ENCODE peak calls at places on chromosomes 1 and 21, in eight cellular contexts. One of them, this sample, is unnamed.

GRCh38 chr1:64155285-64155684 is 48.1 kb upstream of the UBE2U start:
- DNase-seq in prostate gland: no peak
- DNase-seq in psoas muscle: no peak
- DNase-seq in endodermal cell: no peak
- DNase-seq in sigmoid colon: no peak
- DNase-seq in A549: no peak
- DNase-seq in left lung: no peak
- DNase-seq in neural progenitor cell: no peak
- DNase-seq in this sample: no peak

GRCh38 chr21:38166214-38166547 is 90.6 kb upstream of the KCNJ15 start:
- DNase-seq in prostate gland: no peak
- DNase-seq in psoas muscle: no peak
- DNase-seq in endodermal cell: no peak
- DNase-seq in sigmoid colon: no peak
- DNase-seq in A549: no peak
- DNase-seq in left lung: no peak
- DNase-seq in neural progenitor cell: no peak
- DNase-seq in this sample: no peak

GRCh38 chr1:29469457-29469856 is 233.1 kb downstream of the PTPRU start:
- DNase-seq in prostate gland: no peak
- DNase-seq in psoas muscle: peak; percentile 86
- DNase-seq in endodermal cell: peak; percentile 28
- DNase-seq in sigmoid colon: peak; percentile 76
- DNase-seq in A549: no peak
- DNase-seq in left lung: no peak
- DNase-seq in neural progenitor cell: no peak
- DNase-seq in this sample: peak; percentile 28

GRCh38 chr1:165827199-165828102 is at the start of gene UCK2:
- DNase-seq in prostate gland: peak; percentile 72
- DNase-seq in psoas muscle: peak; percentile 89
- DNase-seq in endodermal cell: peak; percentile 96
- DNase-seq in sigmoid colon: peak; percentile 87
- DNase-seq in A549: peak; percentile 87
- DNase-seq in left lung: peak; percentile 80
- DNase-seq in neural progenitor cell: peak; percentile 93
- DNase-seq in this sample: peak; percentile 77

GRCh38 chr1:28045777-28046176 is 42.6 kb downstream of the EYA3 start:
- DNase-seq in prostate gland: no peak
- DNase-seq in psoas muscle: no peak
- DNase-seq in endodermal cell: no peak
- DNase-seq in sigmoid colon: no peak
- DNase-seq in A549: no peak
- DNase-seq in left lung: no peak
- DNase-seq in neural progenitor cell: no peak
- DNase-seq in this sample: no peak

GRCh38 chr1:53090227-53091147 is 28.5 kb downstream of the PODN start:
- DNase-seq in prostate gland: no peak
- DNase-seq in psoas muscle: peak; percentile 76
- DNase-seq in endodermal cell: no peak
- DNase-seq in sigmoid colon: no peak
- DNase-seq in A549: no peak
- DNase-seq in left lung: no peak
- DNase-seq in neural progenitor cell: no peak
- DNase-seq in this sample: no peak

GRCh38 chr1:5465281-5465680 is 526.9 kb downstream of the NPHP4 start:
- DNase-seq in prostate gland: no peak
- DNase-seq in psoas muscle: no peak
- DNase-seq in endodermal cell: no peak
- DNase-seq in sigmoid colon: no peak
- DNase-seq in A549: no peak
- DNase-seq in left lung: no peak
- DNase-seq in neural progenitor cell: no peak
- DNase-seq in this sample: no peak

GRCh38 chr21:42413500-42413899 is 9.8 kb downstream of the UBASH3A start:
- DNase-seq in prostate gland: no peak
- DNase-seq in psoas muscle: no peak
- DNase-seq in endodermal cell: no peak
- DNase-seq in sigmoid colon: no peak
- DNase-seq in A549: no peak
- DNase-seq in left lung: no peak
- DNase-seq in neural progenitor cell: no peak
- DNase-seq in this sample: no peak

GRCh38 chr1:1671365-1672119 is 12.7 kb upstream of the CDK11B start:
- DNase-seq in prostate gland: no peak
- DNase-seq in psoas muscle: no peak
- DNase-seq in endodermal cell: no peak
- DNase-seq in sigmoid colon: peak; percentile 53
- DNase-seq in A549: no peak
- DNase-seq in left lung: peak; percentile 30
- DNase-seq in neural progenitor cell: no peak
- DNase-seq in this sample: no peak

GRCh38 chr1:150015733-150016132 is 5.2 kb upstream of the OTUD7B start:
- DNase-seq in prostate gland: no peak
- DNase-seq in psoas muscle: no peak
- DNase-seq in endodermal cell: no peak
- DNase-seq in sigmoid colon: no peak
- DNase-seq in A549: no peak
- DNase-seq in left lung: no peak
- DNase-seq in neural progenitor cell: no peak
- DNase-seq in this sample: no peak

GRCh38 chr1:3903141-3904005 is 3.3 kb upstream of the C1orf174 start:
- DNase-seq in prostate gland: no peak
- DNase-seq in psoas muscle: no peak
- DNase-seq in endodermal cell: no peak
- DNase-seq in sigmoid colon: no peak
- DNase-seq in A549: no peak
- DNase-seq in left lung: peak; percentile 33
- DNase-seq in neural progenitor cell: no peak
- DNase-seq in this sample: no peak

GRCh38 chr1:231561663-231562383 is 33.4 kb downstream of the TSNAX start:
- DNase-seq in prostate gland: no peak
- DNase-seq in psoas muscle: no peak
- DNase-seq in endodermal cell: no peak
- DNase-seq in sigmoid colon: no peak
- DNase-seq in A549: no peak
- DNase-seq in left lung: no peak
- DNase-seq in neural progenitor cell: no peak
- DNase-seq in this sample: no peak

GRCh38 chr21:29797155-29797554 is 142.6 kb downstream of the GRIK1 start:
- DNase-seq in prostate gland: no peak
- DNase-seq in psoas muscle: no peak
- DNase-seq in endodermal cell: no peak
- DNase-seq in sigmoid colon: no peak
- DNase-seq in A549: no peak
- DNase-seq in left lung: no peak
- DNase-seq in neural progenitor cell: no peak
- DNase-seq in this sample: no peak

GRCh38 chr21:29801122-29801521 is 138.7 kb downstream of the GRIK1 start:
- DNase-seq in prostate gland: no peak
- DNase-seq in psoas muscle: no peak
- DNase-seq in endodermal cell: no peak
- DNase-seq in sigmoid colon: no peak
- DNase-seq in A549: no peak
- DNase-seq in left lung: no peak
- DNase-seq in neural progenitor cell: no peak
- DNase-seq in this sample: no peak

GRCh38 chr21:29800051-29800450 is 139.7 kb downstream of the GRIK1 start:
- DNase-seq in prostate gland: no peak
- DNase-seq in psoas muscle: no peak
- DNase-seq in endodermal cell: no peak
- DNase-seq in sigmoid colon: no peak
- DNase-seq in A549: no peak
- DNase-seq in left lung: no peak
- DNase-seq in neural progenitor cell: no peak
- DNase-seq in this sample: no peak

GRCh38 chr21:29793712-29794111 is 146.1 kb downstream of the GRIK1 start:
- DNase-seq in prostate gland: no peak
- DNase-seq in psoas muscle: no peak
- DNase-seq in endodermal cell: no peak
- DNase-seq in sigmoid colon: no peak
- DNase-seq in A549: no peak
- DNase-seq in left lung: no peak
- DNase-seq in neural progenitor cell: no peak
- DNase-seq in this sample: no peak

DNA sequence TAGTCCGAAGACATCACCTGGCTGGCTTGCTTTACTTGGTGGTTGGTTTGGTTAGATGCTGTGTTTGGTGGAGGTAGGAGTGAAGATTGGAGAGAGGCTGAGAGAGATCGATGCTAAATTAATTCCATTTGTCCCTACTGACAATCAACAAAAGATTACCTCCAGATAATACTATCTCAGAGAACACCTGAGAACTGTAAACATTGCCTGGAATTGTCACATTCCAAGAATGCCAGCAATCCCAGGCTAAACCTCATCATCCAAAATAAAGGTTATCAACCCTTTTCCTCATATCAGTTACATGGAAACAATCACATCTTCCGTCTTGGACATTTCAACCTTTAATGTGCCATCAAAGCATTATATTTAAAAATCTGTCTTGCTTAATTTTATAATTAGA is 141.0 kb downstream of the GRIK1 start:
- DNase-seq in prostate gland: no peak
- DNase-seq in psoas muscle: no peak
- DNase-seq in endodermal cell: no peak
- DNase-seq in sigmoid colon: no peak
- DNase-seq in A549: no peak
- DNase-seq in left lung: no peak
- DNase-seq in neural progenitor cell: no peak
- DNase-seq in this sample: no peak
- TF ChIP-seq CTCF in prostate gland: no peak
- TF ChIP-seq CTCF in psoas muscle: no peak
- TF ChIP-seq CTCF in endodermal cell: no peak
- TF ChIP-seq CTCF in sigmoid colon: no peak
- TF ChIP-seq CTCF in A549: no peak
- TF ChIP-seq CTCF in left lung: no peak
- TF ChIP-seq CTCF in neural progenitor cell: no peak
- TF ChIP-seq CTCF in this sample: no peak

GRCh38 chr1:9715536-9716226 is 64.2 kb downstream of the PIK3CD start:
- DNase-seq in prostate gland: no peak
- DNase-seq in psoas muscle: no peak
- DNase-seq in endodermal cell: no peak
- DNase-seq in sigmoid colon: no peak
- DNase-seq in A549: no peak
- DNase-seq in left lung: no peak
- DNase-seq in neural progenitor cell: no peak
- DNase-seq in this sample: no peak

GRCh38 chr1:9714257-9714718 is 62.8 kb downstream of the PIK3CD start:
- DNase-seq in prostate gland: no peak
- DNase-seq in psoas muscle: no peak
- DNase-seq in endodermal cell: peak; percentile 83
- DNase-seq in sigmoid colon: no peak
- DNase-seq in A549: no peak
- DNase-seq in left lung: no peak
- DNase-seq in neural progenitor cell: no peak
- DNase-seq in this sample: no peak

GRCh38 chr1:9716404-9717192 is 65.1 kb downstream of the PIK3CD start:
- DNase-seq in prostate gland: no peak
- DNase-seq in psoas muscle: no peak
- DNase-seq in endodermal cell: no peak
- DNase-seq in sigmoid colon: no peak
- DNase-seq in A549: no peak
- DNase-seq in left lung: no peak
- DNase-seq in neural progenitor cell: no peak
- DNase-seq in this sample: no peak

GRCh38 chr1:9710037-9710436 is 58.5 kb downstream of the PIK3CD start:
- DNase-seq in prostate gland: no peak
- DNase-seq in psoas muscle: no peak
- DNase-seq in endodermal cell: no peak
- DNase-seq in sigmoid colon: no peak
- DNase-seq in A549: no peak
- DNase-seq in left lung: no peak
- DNase-seq in neural progenitor cell: peak; percentile 1
- DNase-seq in this sample: no peak

GRCh38 chr1:9711466-9712020 is 60.0 kb downstream of the PIK3CD start:
- DNase-seq in prostate gland: no peak
- DNase-seq in psoas muscle: no peak
- DNase-seq in endodermal cell: no peak
- DNase-seq in sigmoid colon: no peak
- DNase-seq in A549: no peak
- DNase-seq in left lung: no peak
- DNase-seq in neural progenitor cell: no peak
- DNase-seq in this sample: no peak
- H3K4me1 ChIP-seq in prostate gland: no peaks in the 10 kb centered on the region
- H3K4me1 ChIP-seq in psoas muscle: no peaks in the 10 kb centered on the region
- H3K4me1 ChIP-seq in endodermal cell: no peaks in the 10 kb centered on the region
- H3K4me1 ChIP-seq in sigmoid colon: no peaks in the 10 kb centered on the region
- H3K4me1 ChIP-seq in A549: no peaks in the 10 kb centered on the region
- H3K4me1 ChIP-seq in left lung: no peaks in the 10 kb centered on the region
- H3K4me1 ChIP-seq in neural progenitor cell: no peaks in the 10 kb centered on the region
- H3K4me1 ChIP-seq in this sample: no peaks in the 10 kb centered on the region

DNA sequence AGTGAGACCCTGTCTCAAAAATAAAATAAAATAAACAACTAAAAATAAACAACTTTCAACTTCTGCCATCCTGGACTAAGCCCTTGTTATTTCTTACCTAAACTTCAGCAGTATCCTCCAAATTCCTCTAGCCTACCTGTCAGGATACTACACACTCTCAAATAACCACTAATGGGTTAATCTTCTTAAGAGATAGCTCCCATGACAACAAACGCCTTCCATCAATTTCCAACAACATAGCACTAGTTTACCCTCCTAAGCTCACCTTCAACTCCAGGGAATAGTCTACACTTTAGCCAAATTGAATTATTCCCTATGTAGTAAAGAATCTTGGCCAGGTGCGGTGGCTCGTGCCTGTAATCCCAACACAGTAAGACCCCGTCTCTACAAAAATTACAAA is 11.3 kb downstream of the AUNIP start:
- DNase-seq in prostate gland: no peak
- DNase-seq in psoas muscle: no peak
- DNase-seq in endodermal cell: no peak
- DNase-seq in sigmoid colon: no peak
- DNase-seq in A549: no peak
- DNase-seq in left lung: no peak
- DNase-seq in neural progenitor cell: no peak
- DNase-seq in this sample: no peak
- H3K4me3 ChIP-seq in prostate gland: no peak overlapping the region
- H3K4me3 ChIP-seq in psoas muscle: no peak overlapping the region
- H3K4me3 ChIP-seq in endodermal cell: peak overlapping the region; percentile 72
- H3K4me3 ChIP-seq in sigmoid colon: no peak overlapping the region
- H3K4me3 ChIP-seq in A549: no peak overlapping the region
- H3K4me3 ChIP-seq in left lung: no peak overlapping the region
- H3K4me3 ChIP-seq in neural progenitor cell: no peak overlapping the region
- H3K4me3 ChIP-seq in this sample: no peak overlapping the region

DNA sequence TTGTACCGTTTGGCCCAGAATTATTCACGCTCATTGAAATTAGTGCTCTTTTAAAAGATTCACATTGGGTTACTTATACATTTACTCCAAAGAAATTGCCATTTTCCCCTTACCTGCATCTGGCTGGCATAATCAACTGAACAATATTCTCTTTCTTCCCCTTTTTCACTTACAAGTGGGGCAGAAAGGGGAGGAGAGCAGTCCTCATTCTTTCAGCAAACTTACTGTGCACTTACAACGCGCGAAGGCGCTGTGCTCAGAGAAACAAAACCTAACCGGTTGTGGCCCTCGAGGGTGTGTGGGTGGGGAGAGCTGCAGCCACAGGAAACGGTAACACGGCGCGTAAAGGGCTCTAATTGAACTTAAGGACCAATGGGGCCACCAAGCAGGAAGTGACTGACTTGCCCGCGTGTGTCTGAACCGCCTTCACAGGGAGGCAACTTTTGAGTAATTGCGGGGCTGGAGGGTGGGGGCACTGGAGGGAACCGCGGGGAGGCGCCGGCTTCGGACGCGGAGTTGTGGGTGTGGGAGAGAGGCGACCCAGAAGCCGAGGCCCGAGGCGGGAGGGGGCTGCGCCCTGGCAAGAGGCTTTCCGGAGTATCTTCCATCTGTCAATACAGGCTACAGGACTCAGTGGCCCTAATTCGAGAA is 693 bp upstream of the PNRC2 start:
- DNase-seq in prostate gland: peak; percentile 72
- DNase-seq in psoas muscle: peak; percentile 89
- DNase-seq in endodermal cell: peak; percentile 91
- DNase-seq in sigmoid colon: peak; percentile 93
- DNase-seq in A549: peak; percentile 86
- DNase-seq in left lung: peak; percentile 95
- DNase-seq in neural progenitor cell: no peak
- DNase-seq in this sample: peak; percentile 83
- TF ChIP-seq CTCF in prostate gland: peak; percentile 49
- TF ChIP-seq CTCF in psoas muscle: peak; percentile 13
- TF ChIP-seq CTCF in endodermal cell: peak; percentile 34
- TF ChIP-seq CTCF in sigmoid colon: peak; percentile 14
- TF ChIP-seq CTCF in A549: no peak
- TF ChIP-seq CTCF in left lung: no peak
- TF ChIP-seq CTCF in neural progenitor cell: peak; percentile 22
- TF ChIP-seq CTCF in this sample: peak; percentile 46